ENCODE peak calls at places on chromosomes 16 and 17, in ten cellular contexts. One of them, this sample, is unnamed.

GRCh38 chr16:81165411-81166097 is 69.4 kb upstream of the GCSH start:
- DNase-seq in HTR-8/SVneo: no peak
- DNase-seq in hypothalamus: no peak
- DNase-seq in fibroblast of pulmonary artery: no peak
- DNase-seq in T-helper 9 cell: no peak
- DNase-seq in kidney glomerular epithelial cell: no peak
- DNase-seq in GOT3: no peak
- DNase-seq in stimulated activated CD4-positive, alpha-beta T cell treated with anti-CD3 and anti-CD28 coated beads, Interleukin-12 subunit alpha, Interleukin-12 subunit beta, amount 100 ng/mL, for 24 hours: no peak
- DNase-seq in T-helper 1 cell: no peak
- DNase-seq in heart left ventricle: no peak
- DNase-seq in this sample: no peak

GRCh38 chr16:57534337-57534880 is 2.0 kb downstream of the CCDC102A start:
- DNase-seq in fibroblast of pulmonary artery: no peak
- DNase-seq in kidney glomerular epithelial cell: no peak
- DNase-seq in T-helper 1 cell: no peak
- DNase-seq in GOT3: no peak
- DNase-seq in hypothalamus: no peak
- DNase-seq in stimulated activated CD4-positive, alpha-beta T cell treated with anti-CD3 and anti-CD28 coated beads, Interleukin-12 subunit alpha, Interleukin-12 subunit beta, amount 100 ng/mL, for 24 hours: no peak
- DNase-seq in heart left ventricle: no peak
- DNase-seq in T-helper 9 cell: no peak
- DNase-seq in HTR-8/SVneo: no peak
- DNase-seq in this sample: no peak

GRCh38 chr16:46947900-46948547 is 25.4 kb downstream of the DNAJA2 start:
- DNase-seq in kidney glomerular epithelial cell: peak
- DNase-seq in GOT3: no peak
- DNase-seq in stimulated activated CD4-positive, alpha-beta T cell treated with anti-CD3 and anti-CD28 coated beads, Interleukin-12 subunit alpha, Interleukin-12 subunit beta, amount 100 ng/mL, for 24 hours: no peak
- DNase-seq in T-helper 1 cell: no peak
- DNase-seq in hypothalamus: no peak
- DNase-seq in heart left ventricle: no peak
- DNase-seq in T-helper 9 cell: no peak
- DNase-seq in fibroblast of pulmonary artery: peak
- DNase-seq in HTR-8/SVneo: peak
- DNase-seq in this sample: peak

GRCh38 chr17:55513885-55514590 is 2.8 kb upstream of the SMIM36 start:
- DNase-seq in kidney glomerular epithelial cell: peak
- DNase-seq in fibroblast of pulmonary artery: peak
- DNase-seq in GOT3: no peak
- DNase-seq in T-helper 1 cell: peak
- DNase-seq in stimulated activated CD4-positive, alpha-beta T cell treated with anti-CD3 and anti-CD28 coated beads, Interleukin-12 subunit alpha, Interleukin-12 subunit beta, amount 100 ng/mL, for 24 hours: peak
- DNase-seq in heart left ventricle: no peak
- DNase-seq in HTR-8/SVneo: peak
- DNase-seq in T-helper 9 cell: peak
- DNase-seq in hypothalamus: no peak
- DNase-seq in this sample: peak

GRCh38 chr17:58802188-58802587 is 46.5 kb downstream of the PPM1E start:
- DNase-seq in HTR-8/SVneo: no peak
- DNase-seq in T-helper 1 cell: no peak
- DNase-seq in heart left ventricle: no peak
- DNase-seq in GOT3: no peak
- DNase-seq in kidney glomerular epithelial cell: no peak
- DNase-seq in stimulated activated CD4-positive, alpha-beta T cell treated with anti-CD3 and anti-CD28 coated beads, Interleukin-12 subunit alpha, Interleukin-12 subunit beta, amount 100 ng/mL, for 24 hours: no peak
- DNase-seq in T-helper 9 cell: no peak
- DNase-seq in hypothalamus: no peak
- DNase-seq in fibroblast of pulmonary artery: no peak
- DNase-seq in this sample: no peak

GRCh38 chr17:5931611-5932010 is 138.6 kb upstream of the WSCD1 start:
- DNase-seq in T-helper 1 cell: no peak
- DNase-seq in HTR-8/SVneo: no peak
- DNase-seq in GOT3: no peak
- DNase-seq in kidney glomerular epithelial cell: no peak
- DNase-seq in heart left ventricle: no peak
- DNase-seq in T-helper 9 cell: no peak
- DNase-seq in hypothalamus: peak
- DNase-seq in fibroblast of pulmonary artery: no peak
- DNase-seq in stimulated activated CD4-positive, alpha-beta T cell treated with anti-CD3 and anti-CD28 coated beads, Interleukin-12 subunit alpha, Interleukin-12 subunit beta, amount 100 ng/mL, for 24 hours: no peak
- DNase-seq in this sample: no peak

GRCh38 chr16:53666816-53667415 is 36.7 kb downstream of the RPGRIP1L start:
- DNase-seq in T-helper 9 cell: no peak
- DNase-seq in heart left ventricle: no peak
- DNase-seq in HTR-8/SVneo: no peak
- DNase-seq in GOT3: no peak
- DNase-seq in hypothalamus: no peak
- DNase-seq in stimulated activated CD4-positive, alpha-beta T cell treated with anti-CD3 and anti-CD28 coated beads, Interleukin-12 subunit alpha, Interleukin-12 subunit beta, amount 100 ng/mL, for 24 hours: no peak
- DNase-seq in fibroblast of pulmonary artery: no peak
- DNase-seq in kidney glomerular epithelial cell: no peak
- DNase-seq in T-helper 1 cell: no peak
- DNase-seq in this sample: no peak

GRCh38 chr16:49513040-49513439 is 139.4 kb downstream of the C16orf78 start:
- DNase-seq in fibroblast of pulmonary artery: no peak
- DNase-seq in HTR-8/SVneo: no peak
- DNase-seq in kidney glomerular epithelial cell: no peak
- DNase-seq in GOT3: no peak
- DNase-seq in stimulated activated CD4-positive, alpha-beta T cell treated with anti-CD3 and anti-CD28 coated beads, Interleukin-12 subunit alpha, Interleukin-12 subunit beta, amount 100 ng/mL, for 24 hours: no peak
- DNase-seq in T-helper 1 cell: no peak
- DNase-seq in hypothalamus: no peak
- DNase-seq in heart left ventricle: no peak
- DNase-seq in T-helper 9 cell: no peak
- DNase-seq in this sample: peak

GRCh38 chr16:75345711-75346110 is 87.6 kb downstream of the CFDP1 start:
- DNase-seq in heart left ventricle: no peak
- DNase-seq in fibroblast of pulmonary artery: no peak
- DNase-seq in GOT3: no peak
- DNase-seq in kidney glomerular epithelial cell: no peak
- DNase-seq in T-helper 1 cell: no peak
- DNase-seq in hypothalamus: no peak
- DNase-seq in HTR-8/SVneo: no peak
- DNase-seq in stimulated activated CD4-positive, alpha-beta T cell treated with anti-CD3 and anti-CD28 coated beads, Interleukin-12 subunit alpha, Interleukin-12 subunit beta, amount 100 ng/mL, for 24 hours: no peak
- DNase-seq in T-helper 9 cell: no peak
- DNase-seq in this sample: no peak

GRCh38 chr16:57531253-57531575 is 5.2 kb downstream of the CCDC102A start:
- DNase-seq in HTR-8/SVneo: no peak
- DNase-seq in T-helper 9 cell: no peak
- DNase-seq in GOT3: no peak
- DNase-seq in kidney glomerular epithelial cell: no peak
- DNase-seq in stimulated activated CD4-positive, alpha-beta T cell treated with anti-CD3 and anti-CD28 coated beads, Interleukin-12 subunit alpha, Interleukin-12 subunit beta, amount 100 ng/mL, for 24 hours: no peak
- DNase-seq in fibroblast of pulmonary artery: no peak
- DNase-seq in heart left ventricle: no peak
- DNase-seq in hypothalamus: no peak
- DNase-seq in T-helper 1 cell: no peak
- DNase-seq in this sample: no peak

GRCh38 chr16:9849697-9850245 is 332.5 kb downstream of the GRIN2A start:
- DNase-seq in kidney glomerular epithelial cell: no peak
- DNase-seq in T-helper 1 cell: no peak
- DNase-seq in hypothalamus: no peak
- DNase-seq in HTR-8/SVneo: no peak
- DNase-seq in fibroblast of pulmonary artery: no peak
- DNase-seq in GOT3: no peak
- DNase-seq in T-helper 9 cell: no peak
- DNase-seq in stimulated activated CD4-positive, alpha-beta T cell treated with anti-CD3 and anti-CD28 coated beads, Interleukin-12 subunit alpha, Interleukin-12 subunit beta, amount 100 ng/mL, for 24 hours: no peak
- DNase-seq in heart left ventricle: no peak
- DNase-seq in this sample: no peak

GRCh38 chr17:78759203-78759968 is 22.7 kb downstream of the CYTH1 start:
- DNase-seq in fibroblast of pulmonary artery: peak
- DNase-seq in HTR-8/SVneo: no peak
- DNase-seq in kidney glomerular epithelial cell: no peak
- DNase-seq in stimulated activated CD4-positive, alpha-beta T cell treated with anti-CD3 and anti-CD28 coated beads, Interleukin-12 subunit alpha, Interleukin-12 subunit beta, amount 100 ng/mL, for 24 hours: no peak
- DNase-seq in GOT3: no peak
- DNase-seq in T-helper 1 cell: peak
- DNase-seq in hypothalamus: no peak
- DNase-seq in T-helper 9 cell: peak
- DNase-seq in heart left ventricle: peak
- DNase-seq in this sample: peak

GRCh38 chr17:70073326-70073725 is 1.7 kb upstream of the KCNJ16 start:
- DNase-seq in T-helper 9 cell: no peak
- DNase-seq in kidney glomerular epithelial cell: peak
- DNase-seq in T-helper 1 cell: no peak
- DNase-seq in HTR-8/SVneo: no peak
- DNase-seq in GOT3: no peak
- DNase-seq in hypothalamus: no peak
- DNase-seq in fibroblast of pulmonary artery: no peak
- DNase-seq in stimulated activated CD4-positive, alpha-beta T cell treated with anti-CD3 and anti-CD28 coated beads, Interleukin-12 subunit alpha, Interleukin-12 subunit beta, amount 100 ng/mL, for 24 hours: no peak
- DNase-seq in heart left ventricle: no peak
- DNase-seq in this sample: no peak

GRCh38 chr17:68019675-68020450 is 15.7 kb upstream of the KPNA2 start:
- DNase-seq in T-helper 1 cell: peak
- DNase-seq in heart left ventricle: peak
- DNase-seq in HTR-8/SVneo: peak
- DNase-seq in kidney glomerular epithelial cell: peak
- DNase-seq in hypothalamus: peak
- DNase-seq in stimulated activated CD4-positive, alpha-beta T cell treated with anti-CD3 and anti-CD28 coated beads, Interleukin-12 subunit alpha, Interleukin-12 subunit beta, amount 100 ng/mL, for 24 hours: peak
- DNase-seq in fibroblast of pulmonary artery: peak
- DNase-seq in GOT3: peak
- DNase-seq in T-helper 9 cell: peak
- DNase-seq in this sample: peak

GRCh38 chr16:1424028-1424427 is 3.5 kb upstream of the UQCC4 start:
- DNase-seq in heart left ventricle: no peak
- DNase-seq in stimulated activated CD4-positive, alpha-beta T cell treated with anti-CD3 and anti-CD28 coated beads, Interleukin-12 subunit alpha, Interleukin-12 subunit beta, amount 100 ng/mL, for 24 hours: no peak
- DNase-seq in GOT3: no peak
- DNase-seq in T-helper 9 cell: no peak
- DNase-seq in fibroblast of pulmonary artery: no peak
- DNase-seq in hypothalamus: no peak
- DNase-seq in kidney glomerular epithelial cell: no peak
- DNase-seq in T-helper 1 cell: no peak
- DNase-seq in HTR-8/SVneo: no peak
- DNase-seq in this sample: no peak

GRCh38 chr17:50598487-50598886 is 36.2 kb upstream of the ABCC3 start:
- DNase-seq in T-helper 9 cell: no peak
- DNase-seq in HTR-8/SVneo: no peak
- DNase-seq in stimulated activated CD4-positive, alpha-beta T cell treated with anti-CD3 and anti-CD28 coated beads, Interleukin-12 subunit alpha, Interleukin-12 subunit beta, amount 100 ng/mL, for 24 hours: no peak
- DNase-seq in hypothalamus: no peak
- DNase-seq in T-helper 1 cell: no peak
- DNase-seq in fibroblast of pulmonary artery: no peak
- DNase-seq in kidney glomerular epithelial cell: no peak
- DNase-seq in heart left ventricle: no peak
- DNase-seq in GOT3: no peak
- DNase-seq in this sample: no peak

GRCh38 chr16:66618588-66618987 is 14.1 kb downstream of the CMTM3 start:
- DNase-seq in T-helper 1 cell: no peak
- DNase-seq in heart left ventricle: no peak
- DNase-seq in kidney glomerular epithelial cell: peak
- DNase-seq in stimulated activated CD4-positive, alpha-beta T cell treated with anti-CD3 and anti-CD28 coated beads, Interleukin-12 subunit alpha, Interleukin-12 subunit beta, amount 100 ng/mL, for 24 hours: no peak
- DNase-seq in hypothalamus: no peak
- DNase-seq in HTR-8/SVneo: peak
- DNase-seq in fibroblast of pulmonary artery: peak
- DNase-seq in GOT3: peak
- DNase-seq in T-helper 9 cell: no peak
- DNase-seq in this sample: no peak

GRCh38 chr17:39942076-39942475 is 14.5 kb downstream of the LRRC3C start:
- DNase-seq in T-helper 9 cell: no peak
- DNase-seq in kidney glomerular epithelial cell: no peak
- DNase-seq in stimulated activated CD4-positive, alpha-beta T cell treated with anti-CD3 and anti-CD28 coated beads, Interleukin-12 subunit alpha, Interleukin-12 subunit beta, amount 100 ng/mL, for 24 hours: no peak
- DNase-seq in heart left ventricle: no peak
- DNase-seq in HTR-8/SVneo: no peak
- DNase-seq in fibroblast of pulmonary artery: no peak
- DNase-seq in hypothalamus: no peak
- DNase-seq in GOT3: no peak
- DNase-seq in T-helper 1 cell: no peak
- DNase-seq in this sample: no peak

GRCh38 chr16:10256855-10257641 is 74.8 kb upstream of the GRIN2A start:
- DNase-seq in stimulated activated CD4-positive, alpha-beta T cell treated with anti-CD3 and anti-CD28 coated beads, Interleukin-12 subunit alpha, Interleukin-12 subunit beta, amount 100 ng/mL, for 24 hours: peak
- DNase-seq in heart left ventricle: no peak
- DNase-seq in HTR-8/SVneo: peak
- DNase-seq in T-helper 9 cell: peak
- DNase-seq in hypothalamus: no peak
- DNase-seq in T-helper 1 cell: peak
- DNase-seq in kidney glomerular epithelial cell: peak
- DNase-seq in GOT3: no peak
- DNase-seq in fibroblast of pulmonary artery: peak
- DNase-seq in this sample: peak